ENCODE peak calls at places on chromosomes 13 and 19, in nine cellular contexts. D is right atrium auricular region; Q is C1 segment of cervical spinal cord; H is mesendoderm; G is activated T-cell treated with anti-CD3 and anti-CD28 coated beads for 24 hours; P is kidney; K is central memory CD8-positive, alpha-beta T cell; R is progenitor cell of endocrine pancreas; V is smooth muscle cell of the brain vasculature. S is an unnamed sample.

GRCh38 chr19:952680-953500 is 27.1 kb downstream of the ARID3A start:
- DNase-seq in D (no peak), Q (no peak), H (peak), G (no peak), P (peak), K (no peak), R (peak), V (no peak), S (no peak)

GRCh38 chr13:29884671-29885424 is 34.4 kb upstream of the UBL3 start:
- DNase-seq in D (no peak), Q (no peak), H (peak), G (no peak), P (no peak), K (no peak), R (no peak), V (no peak), S (no peak)

GRCh38 chr19:4124638-4125037 is 716 bp upstream of the MAP2K2 start:
- DNase-seq in D (no peak), Q (no peak), H (peak), G (no peak), P (no peak), K (no peak), R (no peak), V (no peak), S (no peak)

GRCh38 chr19:21326169-21326568 is 3.0 kb downstream of the ZNF708 start:
- DNase-seq in D (no peak), Q (no peak), H (no peak), G (no peak), P (no peak), K (no peak), R (no peak), V (no peak), S (no peak)

GRCh38 chr13:100710176-100710575 is 35.6 kb upstream of the TMTC4 start:
- DNase-seq in D (no peak), Q (no peak), H (no peak), G (no peak), P (no peak), K (no peak), R (no peak), V (no peak), S (no peak)

GRCh38 chr13:110361365-110361911 is 54.4 kb downstream of the COL4A2 start:
- DNase-seq in D (peak), Q (no peak), H (no peak), G (no peak), P (peak), K (no peak), R (no peak), V (peak), S (no peak)

GRCh38 chr13:45411631-45412030 is 6.5 kb downstream of the SLC25A30 start:
- DNase-seq in D (no peak), Q (no peak), H (no peak), G (no peak), P (no peak), K (no peak), R (no peak), V (no peak), S (no peak)

GRCh38 chr13:60351326-60351725 is 45.7 kb upstream of the TDRD3 start:
- DNase-seq in D (no peak), Q (no peak), H (no peak), G (no peak), P (no peak), K (no peak), R (no peak), V (peak), S (no peak)

GRCh38 chr13:34933786-34934185 is 8.3 kb upstream of the NBEA start:
- DNase-seq in D (no peak), Q (no peak), H (no peak), G (no peak), P (no peak), K (no peak), R (no peak), V (no peak), S (no peak)

GRCh38 chr19:17414097-17414496 is 5.8 kb upstream of the MVB12A start:
- DNase-seq in D (no peak), Q (no peak), H (no peak), G (no peak), P (no peak), K (no peak), R (no peak), V (no peak), S (no peak)

GRCh38 chr13:61202042-61202441 is 213.6 kb downstream of the PCDH20 start:
- DNase-seq in D (no peak), Q (no peak), H (peak), G (no peak), P (no peak), K (no peak), R (no peak), V (no peak), S (no peak)

GRCh38 chr13:106337096-106337495 is 198.4 kb downstream of the EFNB2 start:
- DNase-seq in D (no peak), Q (no peak), H (no peak), G (no peak), P (no peak), K (no peak), R (no peak), V (no peak), S (no peak)

GRCh38 chr19:4102339-4103072 is 21.4 kb downstream of the MAP2K2 start:
- DNase-seq in D (no peak), Q (no peak), H (no peak), G (no peak), P (peak), K (no peak), R (no peak), V (no peak), S (no peak)

S was measured in NCI-H510A.